ENCODE peak calls at places on chromosome 2, in four cellular contexts. D, J, W and K are unnamed samples. For H3K4me1, the result is how much of the 10 kb centered on the place peaks cover.

GRCh38 chr2:46878886-46879285 is 36.7 kb downstream of the MCFD2 start:
- DNase-seq in D (peak), J (no peak), W (peak), K (peak)

GRCh38 chr2:189913851-189914250 is 129.6 kb downstream of the PMS1 start:
- DNase-seq in D (no peak), J (no peak), W (no peak), K (no peak)

GRCh38 chr2:63863707-63864106 is 22.0 kb downstream of the UGP2 start:
- DNase-seq in D (no peak), J (no peak), W (no peak), K (no peak)

GRCh38 chr2:215188078-215188477 is 49.7 kb upstream of the ABCA12 start:
- DNase-seq in D (no peak), J (no peak), W (no peak), K (peak)

GRCh38 chr2:68750592-68751396 is 16.2 kb downstream of the ARHGAP25 start:
- DNase-seq in D (no peak), J (no peak), W (no peak), K (no peak)

GRCh38 chr2:179273461-179273962 is 8.9 kb upstream of the SESTD1 start:
- DNase-seq in D (no peak), J (no peak), W (no peak), K (no peak)

GRCh38 chr2:73071452-73072399 is at the start of gene SFXN5:
- DNase-seq in D (peak), J (peak), W (peak), K (peak)

GRCh38 chr2:67130526-67131309 is 266.4 kb upstream of the ETAA1 start:
- DNase-seq in D (no peak), J (no peak), W (no peak), K (peak)

GRCh38 chr2:170165129-170165528 is 12.8 kb upstream of the MYO3B start:
- DNase-seq in D (no peak), J (no peak), W (no peak), K (peak)

GRCh38 chr2:98900721-98901120 is 35.3 kb downstream of the CRACDL start:
- DNase-seq in D (no peak), J (no peak), W (no peak), K (no peak)

GRCh38 chr2:113167115-113167932 is 6.4 kb upstream of the PSD4 start:
- DNase-seq in D (no peak), J (no peak), W (no peak), K (no peak)

GRCh38 chr2:15963977-15964670 is 23.8 kb downstream of the MYCN start:
- DNase-seq in D (no peak), J (no peak), W (no peak), K (no peak)

GRCh38 chr2:171433763-171434670 is at the start of the genes DCAF17 and METTL8:
- DNase-seq in D (peak), J (peak), W (peak), K (peak)

GRCh38 chr2:30321466-30321865 is 90.1 kb downstream of the LBH start:
- DNase-seq in D (no peak), J (no peak), W (no peak), K (no peak)

GRCh38 chr2:239553376-239554000 is 152.7 kb upstream of the HDAC4 start:
- DNase-seq in D (no peak), J (no peak), W (no peak), K (no peak)

GRCh38 chr2:20670315-20671035 is 3.5 kb downstream of the GDF7 start:
- DNase-seq in D (peak), J (no peak), W (no peak), K (no peak)

GRCh38 chr2:136048886-136049832 is 63.7 kb upstream of the DARS1 start:
- DNase-seq in D (no peak), J (no peak), W (no peak), K (no peak)

GRCh38 chr2:234596696-234597575 is 100.1 kb upstream of the ARL4C start:
- DNase-seq in D (no peak), J (no peak), W (no peak), K (no peak)

GRCh38 chr2:201273330-201273983 is 13.1 kb downstream of the CASP8 start:
- DNase-seq in D (no peak), J (no peak), W (no peak), K (no peak)

GRCh38 chr2:84888401-84889276 is 7.8 kb upstream of the TRABD2A start:
- DNase-seq in D (no peak), J (no peak), W (no peak), K (no peak)

GRCh38 chr2:140526575-140526974 is 1604.2 kb downstream of the LRP1B start:
- DNase-seq in D (no peak), J (peak), W (peak), K (peak)

GRCh38 chr2:71746946-71747501 is 293.7 kb downstream of the DYSF start:
- DNase-seq in D (peak), J (no peak), W (no peak), K (peak)

GRCh38 chr2:233005096-233005495 is 8.0 kb downstream of the NGEF start:
- DNase-seq in D (no peak), J (no peak), W (no peak), K (no peak)

GRCh38 chr2:199228887-199229819 is 228.6 kb downstream of the SATB2 start:
- DNase-seq in D (no peak), J (no peak), W (peak), K (no peak)

GRCh38 chr2:24359701-24360049 is 661 bp downstream of the ITSN2 start:
- DNase-seq in D (no peak), J (no peak), W (no peak), K (no peak)

GRCh38 chr2:148524519-148524919 is 120.0 kb upstream of the EPC2 start:
- DNase-seq in D (no peak), J (no peak), W (no peak), K (no peak)

GRCh38 chr2:239378021-239378917 is 22.6 kb downstream of the HDAC4 start:
- DNase-seq in D (no peak), J (no peak), W (no peak), K (no peak)

GRCh38 chr2:43343573-43344304 is 117.3 kb upstream of the ZFP36L2 start:
- DNase-seq in D (no peak), J (no peak), W (no peak), K (peak)

GRCh38 chr2:32931945-32932709 is 14.6 kb upstream of the LTBP1 start:
- DNase-seq in D (no peak), J (no peak), W (no peak), K (no peak)

DNA sequence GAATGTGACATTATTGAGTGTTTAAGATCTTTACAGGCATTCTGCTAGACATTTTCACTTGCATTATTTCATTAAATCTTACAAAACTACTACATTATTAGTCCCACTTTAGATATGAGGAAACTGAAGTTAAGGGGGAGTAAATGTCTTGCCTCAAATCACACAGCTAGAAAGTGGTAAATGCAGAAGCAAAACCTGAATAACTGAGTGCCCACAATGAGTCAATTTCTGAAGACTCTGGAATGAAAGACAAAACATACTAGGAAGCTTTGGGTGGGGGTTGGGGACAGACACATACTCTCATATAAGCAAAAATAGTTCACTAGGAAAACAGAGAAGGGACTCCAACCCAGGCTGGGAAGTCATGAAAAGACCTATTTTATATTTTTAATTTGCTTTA is 214.4 kb upstream of the LRATD1 start:
- DNase-seq in D (no peak), J (no peak), W (no peak), K (no peak)
- H3K4me1 ChIP-seq in D (under half), J (under half), W (under half), K (under half)

DNA sequence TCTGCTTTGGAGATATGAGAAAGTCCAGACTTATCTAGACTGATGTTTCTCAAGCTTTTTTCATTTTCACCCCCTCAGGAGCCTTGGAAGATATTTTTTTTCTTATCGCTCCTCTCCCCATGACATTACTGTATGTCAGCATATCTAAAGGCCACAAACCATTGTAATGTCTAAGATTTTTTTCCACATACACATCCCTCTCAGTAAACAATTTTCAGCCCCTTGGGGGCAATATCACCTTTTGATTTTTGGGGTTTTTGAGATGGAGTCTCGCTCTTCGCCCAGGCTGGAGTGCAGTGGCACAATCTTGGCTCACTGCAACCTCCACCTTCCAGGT is 60.3 kb upstream of the REL start:
- DNase-seq in D (no peak), J (no peak), W (no peak), K (no peak)
- TF ChIP-seq MAX in D (no peak), J (no peak), W (no peak), K (no peak)

DNA sequence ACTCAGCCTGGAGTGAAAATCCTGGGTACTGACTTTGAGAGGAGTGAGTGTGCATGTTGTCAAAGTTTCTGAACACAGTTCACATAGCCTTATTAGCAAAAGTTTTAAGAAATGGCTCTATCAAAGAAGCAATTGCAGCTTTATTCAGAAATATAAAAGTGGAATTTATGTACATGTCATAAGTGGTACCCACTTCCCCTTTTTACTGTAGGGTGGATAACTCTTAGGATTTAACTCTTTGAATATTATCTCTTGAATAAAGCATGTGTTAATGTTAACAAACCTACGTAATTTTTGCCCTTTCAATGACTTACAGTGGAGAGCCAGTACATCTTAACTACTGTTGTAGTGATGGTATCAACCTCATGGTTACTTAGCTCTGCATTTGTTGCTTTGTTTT is 8.7 kb downstream of the NABP1 start:
- DNase-seq in D (no peak), J (no peak), W (no peak), K (no peak)
- H3K4me1 ChIP-seq in D (under half), J (under half), W (half or more), K (half or more)

DNA sequence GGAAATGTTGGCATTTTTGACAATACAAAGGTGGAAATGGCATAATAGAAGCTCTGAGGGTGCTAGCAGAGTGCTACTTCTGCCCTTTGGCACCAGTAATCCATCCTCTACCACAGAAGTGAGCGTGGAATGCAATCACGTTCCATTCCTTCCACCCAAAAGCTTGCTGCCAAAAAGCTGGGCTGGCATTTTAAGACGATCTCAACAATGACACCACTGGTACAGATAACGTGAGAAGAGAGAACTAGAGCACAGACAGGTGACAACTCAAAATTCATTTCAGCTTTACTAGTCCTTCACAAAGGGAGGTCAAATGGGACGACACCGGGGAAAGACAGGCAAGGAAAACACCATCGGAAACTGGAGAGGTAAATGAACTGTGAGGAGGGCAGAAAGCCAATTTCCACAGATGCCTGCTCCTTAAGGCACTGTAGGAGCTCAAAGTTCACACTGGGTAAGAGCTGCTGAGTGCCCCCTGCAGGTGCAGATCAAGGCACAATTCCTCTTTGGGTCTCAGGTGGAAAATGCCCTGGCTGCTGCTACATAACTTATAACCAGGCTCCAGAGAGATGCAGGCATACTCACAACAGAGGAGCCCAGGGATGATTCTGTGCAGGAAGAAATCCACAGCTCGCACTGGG is 50.7 kb upstream of the RNU4ATAC start:
- DNase-seq in D (peak), J (no peak), W (peak), K (peak)
- TF ChIP-seq MAX in D (no peak), J (no peak), W (no peak), K (no peak)

DNA sequence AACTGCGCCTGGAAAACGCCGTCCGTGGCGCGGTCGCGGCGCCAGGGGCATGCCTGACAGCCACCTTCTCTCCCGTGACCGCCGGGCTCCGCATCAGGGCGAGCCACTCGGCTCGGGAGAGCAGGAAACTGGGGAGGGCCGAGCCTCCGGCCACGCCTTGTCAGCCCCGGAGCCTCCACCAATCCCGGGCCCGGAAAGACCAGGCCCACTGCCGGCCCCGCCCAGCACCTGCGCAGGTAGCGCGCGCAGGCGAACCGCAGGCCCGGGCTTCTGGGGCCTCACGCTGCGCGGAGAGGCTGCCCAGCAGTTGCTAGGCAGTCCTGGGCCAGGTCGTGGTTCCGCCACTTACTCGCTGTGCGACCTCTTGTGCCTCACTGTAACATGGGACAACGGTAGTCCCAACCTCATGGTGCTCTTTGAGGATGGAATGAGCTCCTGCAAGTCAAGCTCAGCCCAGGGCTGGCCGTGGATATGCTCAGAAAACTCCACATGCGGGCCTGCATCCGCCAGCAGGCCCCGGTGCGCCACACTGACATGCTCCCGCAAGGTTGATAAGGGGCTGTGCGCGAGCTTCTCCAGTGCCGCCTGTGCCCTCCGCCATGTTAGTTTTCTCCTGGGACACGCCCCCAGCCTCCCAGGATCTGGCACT is 97.1 kb downstream of the INHBB start:
- DNase-seq in D (no peak), J (peak), W (peak), K (no peak)
- H3K4me1 ChIP-seq in D (under half), J (under half), W (under half), K (under half)

GRCh38 chr2:187429989-187430388 is 18.1 kb downstream of the CALCRL start:
- DNase-seq in D (no peak), J (no peak), W (no peak), K (peak)
- TF ChIP-seq MAX in D (no peak), J (no peak), W (no peak), K (no peak)

GRCh38 chr2:54549430-54549829 is 93.3 kb downstream of the SPTBN1 start:
- DNase-seq in D (peak), J (no peak), W (no peak), K (no peak)
- H3K4me1 ChIP-seq in D (under half), J (under half), W (under half), K (under half)

GRCh38 chr2:11932896-11933295 is 186.5 kb downstream of the LPIN1 start:
- DNase-seq in D (no peak), J (no peak), W (no peak), K (no peak)

GRCh38 chr2:11933854-11934253 is 187.4 kb downstream of the LPIN1 start:
- DNase-seq in D (no peak), J (no peak), W (no peak), K (no peak)

GRCh38 chr2:11925295-11925694 is 178.9 kb downstream of the LPIN1 start:
- DNase-seq in D (no peak), J (no peak), W (no peak), K (no peak)

GRCh38 chr2:11932053-11932512 is 185.7 kb downstream of the LPIN1 start:
- DNase-seq in D (no peak), J (no peak), W (no peak), K (no peak)

GRCh38 chr2:11930211-11930761 is 183.9 kb downstream of the LPIN1 start:
- DNase-seq in D (peak), J (no peak), W (no peak), K (peak)
- TF ChIP-seq MAX in D (no peak), J (no peak), W (no peak), K (no peak)